ENCODE peak calls at places on chromosome 1, in six cellular contexts. One of them, this sample, is unnamed.

GRCh38 chr1:170377896-170378634 is 153.9 kb upstream of the GORAB start:
- DNase-seq in upper lobe of right lung: no peak
- DNase-seq in heart left ventricle: no peak
- DNase-seq in A549: no peak
- DNase-seq in GM23248: no peak
- DNase-seq in DND-41: no peak
- DNase-seq in this sample: no peak

GRCh38 chr1:171984262-171984661 is 143.0 kb downstream of the DNM3 start:
- DNase-seq in upper lobe of right lung: no peak
- DNase-seq in heart left ventricle: peak
- DNase-seq in A549: no peak
- DNase-seq in GM23248: peak
- DNase-seq in DND-41: no peak
- DNase-seq in this sample: no peak

GRCh38 chr1:55426619-55427018 is 211.5 kb upstream of the USP24 start:
- DNase-seq in upper lobe of right lung: no peak
- DNase-seq in heart left ventricle: no peak
- DNase-seq in A549: no peak
- DNase-seq in GM23248: no peak
- DNase-seq in DND-41: no peak
- DNase-seq in this sample: no peak

GRCh38 chr1:51990478-51990965 is at the start of gene RAB3B:
- DNase-seq in upper lobe of right lung: peak
- DNase-seq in heart left ventricle: peak
- DNase-seq in A549: peak
- DNase-seq in GM23248: peak
- DNase-seq in DND-41: no peak
- DNase-seq in this sample: peak

GRCh38 chr1:9539829-9540550 is 725 bp downstream of the SLC25A33 start:
- DNase-seq in upper lobe of right lung: peak
- DNase-seq in heart left ventricle: peak
- DNase-seq in A549: peak
- DNase-seq in GM23248: peak
- DNase-seq in DND-41: peak
- DNase-seq in this sample: peak

GRCh38 chr1:28447674-28448073 is 58.2 kb upstream of the RCC1 start:
- DNase-seq in upper lobe of right lung: no peak
- DNase-seq in heart left ventricle: no peak
- DNase-seq in A549: no peak
- DNase-seq in GM23248: no peak
- DNase-seq in DND-41: no peak
- DNase-seq in this sample: no peak

GRCh38 chr1:197951089-197951488 is 33.9 kb downstream of the LHX9 start:
- DNase-seq in upper lobe of right lung: no peak
- DNase-seq in heart left ventricle: no peak
- DNase-seq in A549: no peak
- DNase-seq in GM23248: no peak
- DNase-seq in DND-41: no peak
- DNase-seq in this sample: no peak

GRCh38 chr1:78075621-78076020 is 29.9 kb downstream of the GIPC2 start:
- DNase-seq in upper lobe of right lung: no peak
- DNase-seq in heart left ventricle: no peak
- DNase-seq in A549: no peak
- DNase-seq in GM23248: peak
- DNase-seq in DND-41: no peak
- DNase-seq in this sample: no peak

DNA sequence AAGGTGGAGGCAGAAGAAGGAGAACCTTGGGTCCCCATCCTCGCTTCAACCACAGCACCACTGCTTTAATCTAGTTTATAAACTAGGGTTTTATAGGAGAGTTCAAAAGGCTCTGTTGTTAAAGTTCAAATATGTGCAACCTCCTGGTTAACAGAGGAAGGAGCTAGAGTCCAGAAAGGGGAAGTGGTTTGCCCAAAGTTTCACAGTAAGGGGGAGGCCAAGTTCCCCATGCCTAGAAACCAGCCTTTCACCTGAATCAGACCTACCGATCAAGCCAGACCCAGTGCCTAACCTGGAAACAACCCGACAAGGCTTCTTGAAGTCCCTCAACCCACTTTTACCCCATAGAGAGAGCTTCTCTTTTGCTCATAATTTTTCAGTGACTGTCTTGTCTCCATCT is 106.5 kb downstream of the PLPP3 start:
- DNase-seq in upper lobe of right lung: no peak
- DNase-seq in heart left ventricle: no peak
- DNase-seq in A549: no peak
- DNase-seq in GM23248: no peak
- DNase-seq in DND-41: no peak
- DNase-seq in this sample: no peak
- H3K27ac ChIP-seq in upper lobe of right lung: no peak
- H3K27ac ChIP-seq in heart left ventricle: no peak
- H3K27ac ChIP-seq in A549: no peak
- H3K27ac ChIP-seq in GM23248: no peak
- H3K27ac ChIP-seq in DND-41: no peak
- H3K27ac ChIP-seq in this sample: no peak

DNA sequence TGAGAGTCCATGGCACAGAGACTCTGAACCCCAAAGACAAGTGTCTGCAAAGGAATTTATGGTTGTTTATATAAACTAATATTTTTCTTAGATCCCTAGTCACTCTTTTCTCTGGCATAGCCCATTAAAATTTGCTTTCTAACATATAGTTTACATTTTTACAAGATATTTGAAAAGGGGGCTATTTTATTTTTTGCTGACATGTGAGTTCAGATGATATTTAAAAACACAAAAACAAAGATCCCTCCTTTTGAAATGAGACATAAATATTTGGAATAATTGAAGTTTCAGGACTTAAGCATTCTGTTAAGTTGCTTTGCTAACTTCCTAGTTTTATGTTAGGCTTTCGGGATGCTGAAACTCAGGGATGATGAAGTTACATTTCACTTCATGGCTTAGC is 86.1 kb downstream of the CDC14A start:
- DNase-seq in upper lobe of right lung: no peak
- DNase-seq in heart left ventricle: no peak
- DNase-seq in A549: no peak
- DNase-seq in GM23248: no peak
- DNase-seq in DND-41: no peak
- DNase-seq in this sample: no peak
- H3K27ac ChIP-seq in upper lobe of right lung: no peak
- H3K27ac ChIP-seq in heart left ventricle: no peak
- H3K27ac ChIP-seq in A549: no peak
- H3K27ac ChIP-seq in GM23248: no peak
- H3K27ac ChIP-seq in DND-41: peak
- H3K27ac ChIP-seq in this sample: no peak

DNA sequence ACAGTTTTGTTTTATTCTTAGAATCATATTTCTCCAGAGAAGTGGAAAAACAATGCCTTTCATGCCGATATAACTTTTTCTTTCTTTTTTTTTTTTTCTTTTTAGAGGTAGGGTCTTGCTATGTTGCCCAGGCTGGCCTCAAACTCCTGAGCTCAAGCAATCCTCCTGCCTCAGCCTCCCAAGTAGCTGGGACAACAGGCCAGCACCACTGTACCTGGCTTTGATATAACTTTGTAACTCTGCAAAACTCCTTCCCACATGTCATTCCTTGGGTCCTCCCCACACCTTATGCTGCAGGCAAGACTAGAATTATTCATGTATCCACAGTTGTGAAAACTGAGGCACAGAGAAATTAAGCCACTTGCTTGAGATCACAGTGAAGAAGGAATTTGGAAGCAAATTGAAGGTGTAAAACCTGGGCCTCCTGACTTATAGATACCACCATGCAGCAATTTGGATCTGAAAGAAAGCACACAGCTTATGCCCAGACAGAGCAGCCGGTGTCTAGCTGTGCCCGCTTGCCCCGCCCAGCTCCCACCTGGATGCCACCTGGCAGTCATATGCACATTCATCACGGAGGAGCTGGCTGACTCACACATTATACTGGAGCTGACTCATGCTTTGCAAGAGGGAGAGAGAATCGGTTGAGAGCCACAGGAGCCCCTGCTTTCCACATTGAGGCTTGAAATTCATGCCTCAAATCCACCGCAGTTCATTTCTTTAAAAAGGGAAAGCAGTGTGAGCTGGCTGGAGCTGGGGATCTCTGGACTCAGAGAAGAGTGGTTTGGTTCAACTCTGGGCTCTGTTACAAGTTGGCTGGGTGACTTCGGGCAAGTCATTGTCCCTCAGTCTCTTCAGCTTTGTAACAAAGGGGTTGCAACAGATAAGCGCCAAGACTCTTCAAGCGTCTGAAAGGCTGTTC is 8.3 kb upstream of the SLC2A1 start:
- DNase-seq in upper lobe of right lung: no peak
- DNase-seq in heart left ventricle: no peak
- DNase-seq in A549: peak
- DNase-seq in GM23248: peak
- DNase-seq in DND-41: no peak
- DNase-seq in this sample: no peak
- H3K27ac ChIP-seq in upper lobe of right lung: no peak
- H3K27ac ChIP-seq in heart left ventricle: no peak
- H3K27ac ChIP-seq in A549: peak
- H3K27ac ChIP-seq in GM23248: peak
- H3K27ac ChIP-seq in DND-41: no peak
- H3K27ac ChIP-seq in this sample: peak

GRCh38 chr1:5571861-5572401 is 420.3 kb downstream of the NPHP4 start:
- DNase-seq in upper lobe of right lung: no peak
- DNase-seq in heart left ventricle: no peak
- DNase-seq in A549: no peak
- DNase-seq in GM23248: no peak
- DNase-seq in DND-41: no peak
- DNase-seq in this sample: no peak
- H3K27ac ChIP-seq in upper lobe of right lung: no peak
- H3K27ac ChIP-seq in heart left ventricle: no peak
- H3K27ac ChIP-seq in A549: no peak
- H3K27ac ChIP-seq in GM23248: no peak
- H3K27ac ChIP-seq in DND-41: no peak
- H3K27ac ChIP-seq in this sample: no peak